ENCODE peak calls at places on chromosome 3, in ten cellular contexts. Y is uterus; D is mesendoderm; C is naive thymus-derived CD4-positive, alpha-beta T cell; R is ELF-1; F is smooth muscle cell of the brain vasculature; Q is RPMI7951; B is A549; G is mesenchymal stem cell; V is A172. A is an unnamed sample.

GRCh38 chr3:124812291-124813265 is 74.6 kb downstream of the ITGB5 start:
- DNase-seq in C (no peak), B (peak), D (peak), Y (peak), R (no peak), F (peak), V (peak), Q (peak), G (peak), A (no peak)

GRCh38 chr3:130932979-130933378 is 39.1 kb downstream of the ATP2C1 start:
- DNase-seq in G (no peak), Q (no peak), C (no peak), R (no peak), Y (no peak), V (no peak), D (no peak), F (no peak), B (no peak), A (no peak)

GRCh38 chr3:138782748-138783147 is 52.0 kb downstream of the PIK3CB start:
- DNase-seq in C (no peak), D (no peak), R (no peak), Q (no peak), G (no peak), Y (no peak), F (no peak), B (no peak), V (no peak), A (no peak)

GRCh38 chr3:57006949-57007419 is 53.5 kb upstream of the SPATA12 start:
- DNase-seq in R (peak), B (peak), C (no peak), V (no peak), Q (peak), Y (peak), F (no peak), G (peak), D (peak), A (no peak)

GRCh38 chr3:39088889-39089288 is 18.5 kb downstream of the GORASP1 start:
- DNase-seq in G (peak), Q (no peak), C (no peak), B (no peak), D (no peak), V (no peak), F (no peak), R (no peak), Y (no peak), A (no peak)

GRCh38 chr3:9373443-9373842 is 10.6 kb downstream of the THUMPD3 start:
- DNase-seq in V (no peak), Y (no peak), D (no peak), R (no peak), Q (no peak), B (no peak), F (no peak), C (no peak), G (no peak), A (no peak)

GRCh38 chr3:89360155-89360554 is 252.7 kb downstream of the EPHA3 start:
- DNase-seq in Q (no peak), V (no peak), G (peak), D (no peak), Y (no peak), F (no peak), R (no peak), C (no peak), B (no peak), A (no peak)

GRCh38 chr3:46878796-46879436 is 1.4 kb downstream of the PTH1R start:
- DNase-seq in B (no peak), G (no peak), F (no peak), R (peak), D (peak), Y (no peak), C (no peak), Q (peak), V (peak), A (no peak)

GRCh38 chr3:104628185-104628789 is 738.4 kb upstream of the ALCAM start:
- DNase-seq in D (peak), B (peak), R (no peak), F (no peak), Q (peak), V (peak), G (peak), Y (no peak), C (no peak), A (no peak)

GRCh38 chr3:119279101-119279554 is 15.1 kb upstream of the ARHGAP31 start:
- DNase-seq in R (peak), D (no peak), C (no peak), F (no peak), Q (peak), V (no peak), Y (peak), G (no peak), B (no peak), A (no peak)

GRCh38 chr3:58434170-58434507 is 507 bp upstream of the PDHB start:
- DNase-seq in G (peak), Q (no peak), D (no peak), F (no peak), Y (no peak), C (no peak), B (no peak), R (no peak), V (no peak), A (no peak)